ENCODE peak calls at places on chromosome 1, in four cellular contexts. E is prostate gland, I is brain microvascular endothelial cell, X is AG04450. T is an unnamed sample.

GRCh38 chr1:60591583-60591982 is 490.8 kb upstream of the NFIA start:
- DNase-seq in X (no peak), E (no peak), I (no peak), T (no peak)

GRCh38 chr1:7113136-7113535 is 327.9 kb downstream of the CAMTA1 start:
- DNase-seq in I (no peak), E (no peak), X (no peak), T (no peak)

GRCh38 chr1:52670599-52670998 is 27.5 kb downstream of the COA7 start:
- DNase-seq in I (no peak), X (no peak), E (no peak), T (no peak)

GRCh38 chr1:40059292-40059959 is 18.9 kb downstream of the CAP1 start:
- DNase-seq in X (no peak), I (no peak), E (no peak), T (peak; percentile 33)

GRCh38 chr1:246198141-246198820 is 308.8 kb downstream of the SMYD3 start:
- DNase-seq in I (no peak), X (no peak), E (no peak), T (no peak)

GRCh38 chr1:42130061-42130460 is 23.1 kb upstream of the GUCA2B start:
- DNase-seq in I (no peak), E (no peak), X (no peak), T (no peak)

GRCh38 chr1:12324423-12324822 is 94.6 kb downstream of the VPS13D start:
- DNase-seq in I (no peak), E (no peak), X (no peak), T (no peak)

GRCh38 chr1:173095632-173096031 is 44.9 kb upstream of the TNFSF18 start:
- DNase-seq in X (peak; percentile 43), I (peak; percentile 73), E (no peak), T (no peak)

GRCh38 chr1:153578936-153579335 is 13.3 kb upstream of the S100A2 start:
- DNase-seq in E (no peak), I (no peak), X (no peak), T (no peak)

GRCh38 chr1:235160395-235160964 is 570 bp downstream of the RBM34 start:
- DNase-seq in X (peak; percentile 18), E (no peak), I (peak; percentile 47), T (no peak)

GRCh38 chr1:113147826-113148225 is 74.8 kb downstream of the LRIG2 start:
- DNase-seq in X (no peak), I (no peak), E (no peak), T (no peak)

GRCh38 chr1:224433041-224433670 is 1.4 kb downstream of the WDR26 start:
- DNase-seq in I (peak; percentile 7), X (no peak), E (peak; percentile 18), T (no peak)

GRCh38 chr1:46667782-46668760 is at the start of gene ATPAF1:
- DNase-seq in X (no peak), I (peak; percentile 43), E (peak; percentile 30), T (peak; percentile 58)
- TF ChIP-seq CTCF in X (no peak), I (no peak), E (no peak), T (no peak)

GRCh38 chr1:230145953-230146476 is 79.0 kb downstream of the GALNT2 start:
- DNase-seq in E (no peak), I (no peak), X (no peak), T (no peak)

GRCh38 chr1:230148194-230148581 is 81.2 kb downstream of the GALNT2 start:
- DNase-seq in E (no peak), X (no peak), I (no peak), T (no peak)

GRCh38 chr1:230148768-230149469 is 81.9 kb downstream of the GALNT2 start:
- DNase-seq in E (no peak), I (no peak), X (no peak), T (no peak)

GRCh38 chr1:230146709-230147108 is 79.7 kb downstream of the GALNT2 start:
- DNase-seq in E (no peak), X (no peak), I (no peak), T (no peak)

DNA sequence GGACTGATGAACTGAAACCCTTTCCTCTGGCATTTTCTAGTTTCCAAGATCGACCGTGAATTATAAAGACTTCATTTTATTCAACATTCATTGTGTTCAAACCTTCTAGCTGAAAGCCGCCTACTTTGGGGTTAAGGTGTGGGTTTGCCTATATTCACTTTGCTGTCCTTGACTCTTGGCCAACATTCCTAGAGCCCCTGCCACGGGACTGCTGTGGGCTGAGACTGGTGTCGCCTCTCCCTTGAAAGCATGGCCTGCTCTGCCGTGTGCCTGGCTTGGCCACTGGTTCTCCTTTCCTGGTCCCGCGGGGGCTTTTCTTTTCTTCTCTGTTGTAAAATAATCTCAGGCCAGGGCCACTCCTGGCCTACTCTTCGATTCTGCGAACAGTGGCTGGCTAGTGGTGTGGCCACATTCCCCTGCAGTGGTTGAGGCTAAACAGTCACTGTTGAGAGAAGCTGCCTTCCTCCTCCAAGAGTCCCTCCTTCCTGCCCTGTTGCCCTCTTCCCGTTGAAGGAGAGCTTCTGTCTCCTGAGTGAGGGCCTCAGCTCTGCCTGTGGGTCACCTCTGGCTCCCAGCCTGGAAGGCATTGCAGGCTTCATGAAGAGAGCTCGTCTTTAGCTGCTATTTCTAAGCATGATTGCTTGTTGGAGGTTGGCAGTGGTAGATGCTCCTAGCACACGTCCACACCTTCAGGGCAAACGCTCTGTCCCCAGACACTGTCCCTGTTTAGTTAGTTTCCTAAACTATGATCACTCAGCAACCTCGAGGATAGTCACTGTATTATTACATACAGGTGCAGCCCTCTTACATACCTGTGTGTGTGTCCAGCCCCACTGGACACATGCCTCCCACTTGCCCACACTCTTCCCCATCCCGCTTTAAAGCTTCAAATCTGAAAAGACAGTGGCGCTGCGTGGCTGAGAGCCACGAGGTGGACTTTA is 80.5 kb downstream of the GALNT2 start:
- DNase-seq in I (no peak), X (no peak), E (no peak), T (no peak)
- H3K27ac ChIP-seq in I (no peak overlapping the region), X (no peak overlapping the region), E (no peak overlapping the region), T (no peak overlapping the region)

DNA sequence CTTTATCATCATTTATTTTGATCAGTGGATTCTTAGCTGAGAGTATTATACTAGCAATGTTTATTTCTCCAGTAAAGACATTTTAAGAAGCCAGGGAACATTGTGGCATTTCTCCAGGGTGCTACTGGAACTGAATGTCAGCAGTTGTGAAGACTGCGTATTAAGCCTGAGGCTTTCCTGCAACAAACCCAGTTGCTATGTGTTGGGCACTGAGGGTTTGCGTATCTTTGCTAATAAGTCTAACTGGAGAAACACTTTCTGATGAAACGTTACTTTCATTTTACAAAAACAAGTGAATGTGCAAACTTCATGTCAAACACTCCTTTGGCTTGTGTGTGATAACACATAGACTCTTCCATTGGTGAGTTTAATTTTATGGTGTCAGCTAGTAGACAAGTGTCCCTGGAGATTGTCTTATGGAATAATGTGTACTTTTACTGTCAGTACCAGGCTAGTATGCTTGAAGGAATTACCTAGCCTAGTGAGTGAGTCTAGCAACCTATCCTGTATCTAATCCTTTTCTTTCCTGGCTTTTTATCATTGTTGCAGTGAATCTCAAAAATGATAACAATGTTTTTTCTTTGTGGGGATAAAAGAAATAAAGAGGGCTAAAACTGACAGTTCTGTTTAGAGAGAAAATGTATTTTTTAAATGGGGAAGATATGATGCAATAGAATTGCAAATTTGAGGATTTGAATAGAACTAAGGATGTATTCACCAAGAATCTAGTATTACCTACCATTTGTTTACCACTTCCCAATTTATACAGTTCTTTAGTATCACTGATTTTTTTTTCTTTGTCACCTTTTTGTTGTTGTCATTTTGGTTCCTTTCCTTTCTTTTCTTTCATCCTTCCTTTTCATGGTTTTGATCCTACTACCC is 70.1 kb downstream of the MTR start:
- DNase-seq in I (no peak), X (no peak), E (no peak), T (no peak)
- TF ChIP-seq CTCF in I (no peak), X (no peak), E (no peak), T (no peak)

DNA sequence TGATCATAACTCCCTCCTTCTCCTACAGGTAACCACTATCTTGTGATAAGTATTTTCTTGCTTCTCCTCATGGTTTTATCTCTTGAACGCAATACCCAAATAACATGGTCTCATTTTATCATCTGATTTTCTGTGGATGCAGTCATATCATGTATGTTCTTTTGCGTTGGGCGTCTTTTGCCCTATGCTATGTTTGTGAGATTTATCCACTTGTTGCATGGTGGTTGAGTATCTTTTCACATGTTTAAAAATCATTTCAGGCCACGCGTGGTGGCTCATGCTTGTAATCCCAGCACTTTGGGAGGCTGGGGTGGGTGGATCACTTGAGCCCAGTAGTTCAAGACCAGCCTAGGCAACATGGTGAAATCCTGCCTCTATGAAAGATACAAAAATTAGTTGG is 15.6 kb downstream of the PADI3 start:
- DNase-seq in I (no peak), X (no peak), E (no peak), T (no peak)
- H3K27ac ChIP-seq in I (no peak overlapping the region), X (no peak overlapping the region), E (no peak overlapping the region), T (peak overlapping the region; percentile 85)

GRCh38 chr1:25038699-25039098 is 108.6 kb upstream of the RUNX3 start:
- DNase-seq in E (no peak), X (no peak), I (no peak), T (no peak)

GRCh38 chr1:25039229-25039628 is 109.2 kb upstream of the RUNX3 start:
- DNase-seq in X (no peak), E (no peak), I (no peak), T (no peak)

GRCh38 chr1:25036117-25036546 is 106.1 kb upstream of the RUNX3 start:
- DNase-seq in E (no peak), X (no peak), I (no peak), T (no peak)

GRCh38 chr1:25035523-25036116 is 105.5 kb upstream of the RUNX3 start:
- DNase-seq in E (no peak), X (no peak), I (no peak), T (no peak)

GRCh38 chr1:25037174-25038074 is 107.3 kb upstream of the RUNX3 start:
- DNase-seq in E (no peak), I (peak; percentile 29), X (no peak), T (peak; percentile 60)
- TF ChIP-seq CTCF in E (peak; percentile 48), I (peak; percentile 82), X (peak; percentile 68), T (peak; percentile 18)

GRCh38 chr1:89889336-89889640 is 68.5 kb downstream of the LRRC8D start:
- DNase-seq in E (no peak), X (no peak), I (no peak), T (no peak)
- H3K27ac ChIP-seq in E (no peak overlapping the region), X (no peak overlapping the region), I (no peak overlapping the region), T (peak overlapping the region; percentile 94)

T was measured in RWPE1.